ENCODE peak calls at places on chromosomes 3 and 15, in four cellular contexts. R is HepG2, Q is WTC11, G is K562. H is an unnamed sample.

GRCh38 chr3:160052385-160053047 is 63.9 kb downstream of the IL12A start:
- DNase-seq in R (no peak), Q (no peak), G (no peak), H (no peak)

GRCh38 chr3:43212914-43213611 is 73.3 kb upstream of the SNRK start:
- DNase-seq in R (no peak), Q (no peak), G (no peak), H (peak)

GRCh38 chr15:35783203-35783602 is 237.2 kb upstream of the DPH6 start:
- DNase-seq in R (no peak), Q (no peak), G (no peak), H (no peak)

GRCh38 chr3:46703013-46703520 is 1.9 kb downstream of the TMIE start:
- DNase-seq in R (no peak), Q (no peak), G (no peak), H (no peak)

GRCh38 chr3:87977765-87978164 is 81.0 kb downstream of the CGGBP1 start:
- DNase-seq in R (no peak), Q (no peak), G (no peak), H (no peak)

GRCh38 chr3:3636815-3637214 is 162.4 kb upstream of the LRRN1 start:
- DNase-seq in R (no peak), Q (no peak), G (no peak), H (no peak)

GRCh38 chr3:186839874-186840641 is 2.5 kb upstream of the ADIPOQ start:
- DNase-seq in R (no peak), Q (no peak), G (no peak), H (no peak)

GRCh38 chr15:57607570-57608000 is 15.9 kb downstream of the MYZAP start:
- DNase-seq in R (peak), Q (no peak), G (no peak), H (no peak)

DNA sequence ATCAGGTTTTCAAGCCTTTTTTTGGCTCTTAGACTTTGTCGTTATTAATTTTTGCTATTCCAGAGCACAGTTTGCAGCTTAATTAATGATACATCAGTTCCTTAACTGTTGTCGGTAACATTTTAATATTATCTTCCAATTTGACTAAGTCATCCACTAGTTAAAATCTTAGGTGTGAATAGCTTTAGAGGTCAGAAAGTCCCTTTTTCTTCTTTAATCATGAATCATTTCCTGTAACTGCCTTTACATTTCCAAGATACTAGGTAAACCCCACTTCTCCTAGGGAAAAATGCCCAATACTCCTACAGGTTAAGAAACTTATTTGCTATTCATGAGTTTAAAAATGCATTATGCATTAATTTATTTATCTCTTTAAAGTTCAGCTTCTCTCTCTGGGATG is 260.9 kb upstream of the CFAP20DC start:
- DNase-seq in R (no peak), Q (no peak), G (no peak), H (no peak)
- TF ChIP-seq CBFB in R (no peak), Q (no peak), G (no peak), H (no peak)

DNA sequence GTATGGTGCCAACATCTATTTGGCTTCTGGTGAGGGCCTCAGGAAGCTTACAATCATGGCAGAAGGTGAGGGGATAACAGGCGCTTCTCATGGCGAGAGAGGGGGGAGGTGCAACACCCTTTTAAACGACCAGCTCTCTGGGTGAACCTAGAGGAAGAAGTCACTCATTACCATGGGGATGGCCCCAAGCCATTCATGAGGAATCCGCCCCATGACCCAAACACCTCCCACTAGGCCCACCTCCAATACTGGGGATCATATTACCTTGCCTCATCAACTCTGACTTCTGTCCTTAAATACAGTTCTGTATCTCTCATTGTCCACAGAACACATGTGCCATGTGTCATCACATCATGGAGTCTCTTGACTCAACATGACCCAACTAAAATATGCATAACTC is 37.5 kb upstream of the CLRN1 start:
- DNase-seq in R (no peak), Q (no peak), G (no peak), H (no peak)
- TF ChIP-seq CBFB in R (no peak), Q (no peak), G (no peak), H (no peak)

GRCh38 chr3:12955651-12956315 is 114.4 kb upstream of the RPL32 start:
- DNase-seq in R (no peak), Q (no peak), G (no peak), H (no peak)

GRCh38 chr3:12953201-12953712 is 111.9 kb upstream of the RPL32 start:
- DNase-seq in R (no peak), Q (no peak), G (peak), H (no peak)

GRCh38 chr3:12954180-12954579 is 112.8 kb upstream of the RPL32 start:
- DNase-seq in R (no peak), Q (no peak), G (no peak), H (no peak)

GRCh38 chr3:12956316-12956660 is 114.9 kb upstream of the RPL32 start:
- DNase-seq in R (no peak), Q (no peak), G (no peak), H (no peak)

GRCh38 chr3:12954891-12955650 is 113.7 kb upstream of the RPL32 start:
- DNase-seq in R (no peak), Q (no peak), G (no peak), H (no peak)
- TF ChIP-seq CBFB in R (no peak), Q (no peak), G (no peak), H (no peak)

DNA sequence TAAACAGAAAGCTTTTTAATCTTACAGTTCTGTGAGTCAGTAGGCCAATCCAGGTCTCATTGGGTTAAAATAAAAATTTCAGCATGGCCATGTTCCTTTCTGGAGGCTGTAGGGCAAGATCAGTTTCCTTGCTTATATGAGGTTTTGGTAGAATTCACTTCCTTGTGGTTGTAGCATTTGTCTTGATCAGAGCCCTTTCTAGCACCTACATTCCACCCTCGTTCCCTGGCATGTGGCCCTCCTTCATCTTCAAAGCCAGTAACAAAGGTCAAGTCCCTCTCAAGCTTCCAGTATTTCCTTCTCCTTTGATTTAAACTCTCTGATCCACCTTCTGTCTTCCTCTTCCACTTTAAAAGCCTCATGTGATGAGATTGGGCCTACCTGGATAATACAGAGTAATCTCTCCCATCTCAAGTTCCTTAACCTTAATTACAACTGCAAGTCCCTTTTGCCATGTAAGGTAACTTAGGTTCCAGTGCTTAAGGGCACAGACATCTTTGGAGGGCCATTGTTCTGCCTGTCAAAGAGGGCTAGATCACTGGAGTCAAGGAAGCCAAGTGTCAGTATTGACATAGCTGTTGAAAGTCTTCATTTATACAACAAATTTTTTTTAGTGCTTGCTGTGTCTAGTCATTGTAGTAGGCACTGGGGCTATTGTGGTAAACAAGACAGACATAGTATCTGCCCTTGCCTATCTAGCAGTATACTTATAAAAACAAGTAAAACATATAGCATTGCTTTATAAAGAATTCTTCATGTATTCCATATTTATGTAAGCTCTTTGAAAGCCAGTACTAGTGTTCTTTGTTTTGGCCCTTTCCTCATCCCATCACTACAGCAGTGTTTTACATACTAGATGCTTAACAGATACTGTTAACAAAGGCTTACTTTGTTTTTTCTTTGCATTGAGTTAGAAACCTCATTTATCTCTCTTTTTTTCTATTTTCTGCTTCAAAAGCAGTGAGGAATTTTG is 40.6 kb downstream of the GLCE start:
- DNase-seq in R (no peak), Q (no peak), G (no peak), H (no peak)
- TF ChIP-seq CBFB in R (no peak), Q (no peak), G (no peak), H (no peak)

GRCh38 chr3:21292971-21293370 is 458.0 kb downstream of the ZNF385D start:
- DNase-seq in R (no peak), Q (no peak), G (no peak), H (no peak)
- TF ChIP-seq CBFB in R (no peak), Q (no peak), G (no peak), H (no peak)

DNA sequence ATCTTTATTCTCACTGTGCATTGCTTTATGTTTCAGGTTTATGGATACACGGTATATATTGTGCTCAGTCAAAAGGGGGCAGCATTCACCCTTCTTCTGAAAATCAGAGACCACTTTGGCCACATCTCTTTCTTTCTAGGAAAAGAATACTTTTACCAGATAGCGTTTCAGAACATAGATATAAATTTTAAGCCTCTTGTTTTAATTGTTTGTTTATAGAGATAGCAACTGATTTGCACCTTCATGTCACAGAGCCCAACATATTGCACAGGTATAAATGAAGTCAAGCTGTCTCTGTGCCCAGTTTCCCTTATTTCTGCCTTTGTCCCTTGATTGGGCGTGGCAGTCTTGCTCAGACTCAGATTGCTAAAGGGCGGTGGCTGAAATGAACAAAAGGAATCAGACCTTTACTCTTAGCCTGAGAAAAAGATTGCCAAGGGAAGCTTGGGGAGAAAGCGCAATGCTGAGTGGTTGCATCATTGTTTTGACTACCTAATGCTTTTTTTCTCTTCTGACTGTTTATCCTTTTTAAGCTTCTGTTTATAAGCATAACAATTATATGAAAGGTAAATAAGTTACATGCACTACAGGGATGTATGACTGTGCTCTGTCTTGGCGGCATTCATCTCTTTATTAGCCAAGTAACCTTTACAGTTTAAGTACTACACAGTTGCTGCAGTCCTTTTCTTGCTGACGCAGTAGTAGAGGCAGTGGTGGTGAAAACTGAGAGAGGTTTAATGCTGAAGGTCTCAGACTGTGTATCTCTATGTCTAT is 70.8 kb upstream of the ZBTB20 start:
- DNase-seq in R (peak), Q (peak), G (no peak), H (no peak)
- TF ChIP-seq CBFB in R (no peak), Q (no peak), G (no peak), H (no peak)

GRCh38 chr3:64925575-64925974 is 237.8 kb upstream of the ADAMTS9 start:
- DNase-seq in R (no peak), Q (no peak), G (no peak), H (no peak)
- TF ChIP-seq CBFB in R (no peak), Q (no peak), G (no peak), H (no peak)

GRCh38 chr15:78768096-78768495 is 43.2 kb downstream of the ADAMTS7 start:
- DNase-seq in R (no peak), Q (peak), G (no peak), H (no peak)

GRCh38 chr15:78763796-78764241 is 47.4 kb downstream of the ADAMTS7 start:
- DNase-seq in R (no peak), Q (no peak), G (no peak), H (no peak)

GRCh38 chr15:78768531-78769408 is 42.5 kb downstream of the ADAMTS7 start:
- DNase-seq in R (no peak), Q (peak), G (no peak), H (no peak)

GRCh38 chr15:78766041-78766440 is 45.2 kb downstream of the ADAMTS7 start:
- DNase-seq in R (no peak), Q (peak), G (no peak), H (no peak)

GRCh38 chr15:78767331-78767951 is 43.8 kb downstream of the ADAMTS7 start:
- DNase-seq in R (no peak), Q (peak), G (no peak), H (no peak)
- TF ChIP-seq CBFB in R (no peak), Q (no peak), G (no peak), H (no peak)